ENCODE peak calls at places on chromosomes 12 and 14, in six cellular contexts. B is astrocyte; V is heart right ventricle; D is A549; O is CD8-positive, alpha-beta T cell; G is coronary artery. I is an unnamed sample.

GRCh38 chr12:94644141-94644575 is 6.2 kb downstream of the TMCC3 start:
- DNase-seq in B (peak), V (no peak), D (no peak), O (no peak), G (no peak), I (no peak)

GRCh38 chr12:27781680-27782079 is 1.6 kb upstream of the MANSC4 start:
- DNase-seq in B (no peak), V (no peak), D (no peak), O (no peak), G (no peak), I (no peak)

GRCh38 chr12:62983594-62983993 is 48.6 kb upstream of the PPM1H start:
- DNase-seq in B (no peak), V (no peak), D (peak), O (no peak), G (no peak), I (no peak)

GRCh38 chr12:2482938-2483337 is 311.8 kb upstream of the FKBP4 start:
- DNase-seq in B (no peak), V (no peak), D (no peak), O (no peak), G (no peak), I (no peak)

GRCh38 chr12:96986883-96987523 is 79.9 kb downstream of the NEDD1 start:
- DNase-seq in B (no peak), V (no peak), D (peak), O (no peak), G (no peak), I (no peak)

GRCh38 chr14:66000771-66001170 is 485.4 kb upstream of the CCDC196 start:
- DNase-seq in B (no peak), V (no peak), D (no peak), O (no peak), G (no peak), I (no peak)

GRCh38 chr14:104147346-104148125 is 9.1 kb downstream of the KIF26A start:
- DNase-seq in B (no peak), V (peak), D (no peak), O (no peak), G (no peak), I (no peak)

GRCh38 chr14:64698899-64699298 is 5.3 kb upstream of the PLEKHG3 start:
- DNase-seq in B (no peak), V (no peak), D (peak), O (no peak), G (peak), I (no peak)

GRCh38 chr14:61320806-61321384 is 484 bp upstream of the PRKCH start:
- DNase-seq in B (no peak), V (no peak), D (no peak), O (no peak), G (no peak), I (no peak)

GRCh38 chr14:54172114-54172513 is 215.5 kb upstream of the BMP4 start:
- DNase-seq in B (no peak), V (no peak), D (no peak), O (no peak), G (no peak), I (no peak)

GRCh38 chr12:26750531-26751171 is 82.3 kb downstream of the ITPR2 start:
- DNase-seq in B (no peak), V (no peak), D (no peak), O (no peak), G (no peak), I (no peak)

GRCh38 chr12:4274396-4274959 is 916 bp downstream of the CCND2 start:
- DNase-seq in B (no peak), V (peak), D (no peak), O (no peak), G (no peak), I (no peak)

GRCh38 chr12:19034937-19035336 is 94.6 kb upstream of the PLEKHA5 start:
- DNase-seq in B (no peak), V (no peak), D (no peak), O (no peak), G (no peak), I (no peak)

GRCh38 chr14:54882521-54882920 is 20.1 kb downstream of the GCH1 start:
- DNase-seq in B (no peak), V (no peak), D (no peak), O (no peak), G (no peak), I (no peak)

GRCh38 chr12:131208425-131208824 is 254.7 kb downstream of the ADGRD1 start:
- DNase-seq in B (no peak), V (no peak), D (no peak), O (no peak), G (no peak), I (no peak)

GRCh38 chr12:56338643-56339422 is at the start of gene IL23A:
- DNase-seq in B (peak), V (no peak), D (no peak), O (peak), G (no peak), I (no peak)
- H3K27ac ChIP-seq in B (no peak), V (no peak), D (no peak), O (peak), G (peak), I (no peak)

GRCh38 chr12:6605425-6606330 is 1.5 kb downstream of the CHD4 start:
- DNase-seq in B (peak), V (no peak), D (no peak), O (peak), G (no peak), I (no peak)
- TF ChIP-seq CTCF in B (peak), V (no peak), D (no peak), O (no peak), G (no peak), I (no peak)

DNA sequence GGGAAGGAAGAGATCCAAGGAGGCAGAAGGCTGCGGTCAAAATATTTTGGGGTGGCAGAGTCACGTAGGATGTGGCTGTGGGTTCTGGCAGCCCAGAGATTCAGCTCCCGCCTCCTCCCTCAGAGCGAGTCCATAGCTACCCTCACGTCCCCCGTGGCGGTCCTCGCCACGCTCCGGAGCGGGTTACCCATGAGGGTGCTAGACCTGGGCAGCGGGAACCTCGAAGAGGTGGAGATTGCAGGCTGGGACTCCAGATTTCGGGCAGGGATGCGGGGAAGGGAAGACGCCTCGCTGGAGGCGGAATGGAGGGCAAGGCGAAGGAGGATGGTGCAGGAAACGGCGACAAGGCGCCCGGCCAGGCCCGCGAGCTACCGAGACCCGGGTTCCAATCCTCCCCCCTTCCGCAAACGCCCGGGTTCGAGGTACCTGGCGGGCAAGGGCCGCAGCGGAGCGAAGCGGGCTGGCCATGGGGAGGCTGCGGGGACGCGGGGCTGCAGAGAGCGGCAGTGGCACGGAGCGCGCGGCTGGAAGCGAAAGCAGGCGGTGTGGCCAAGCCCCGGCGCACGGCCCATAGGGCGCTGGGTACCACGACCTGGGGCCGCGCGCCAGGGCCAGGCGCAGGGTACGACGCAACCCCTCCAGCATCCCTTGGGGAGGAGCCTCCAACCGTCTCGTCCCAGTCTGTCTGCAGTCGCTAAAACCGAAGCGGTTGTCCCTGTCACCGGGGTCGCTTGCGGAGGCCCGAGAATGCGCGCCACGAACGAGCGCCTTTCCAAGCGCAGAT is 46.2 kb downstream of the BCAT1 start:
- DNase-seq in B (peak), V (no peak), D (no peak), O (no peak), G (peak), I (no peak)
- H3K27ac ChIP-seq in B (peak), V (peak), D (no peak), O (no peak), G (peak), I (peak)

GRCh38 chr12:24562761-24563392 is 386.0 kb downstream of the BCAT1 start:
- DNase-seq in B (peak), V (peak), D (peak), O (no peak), G (no peak), I (no peak)
- TF ChIP-seq CTCF in B (no peak), V (no peak), D (no peak), O (no peak), G (no peak), I (no peak)

DNA sequence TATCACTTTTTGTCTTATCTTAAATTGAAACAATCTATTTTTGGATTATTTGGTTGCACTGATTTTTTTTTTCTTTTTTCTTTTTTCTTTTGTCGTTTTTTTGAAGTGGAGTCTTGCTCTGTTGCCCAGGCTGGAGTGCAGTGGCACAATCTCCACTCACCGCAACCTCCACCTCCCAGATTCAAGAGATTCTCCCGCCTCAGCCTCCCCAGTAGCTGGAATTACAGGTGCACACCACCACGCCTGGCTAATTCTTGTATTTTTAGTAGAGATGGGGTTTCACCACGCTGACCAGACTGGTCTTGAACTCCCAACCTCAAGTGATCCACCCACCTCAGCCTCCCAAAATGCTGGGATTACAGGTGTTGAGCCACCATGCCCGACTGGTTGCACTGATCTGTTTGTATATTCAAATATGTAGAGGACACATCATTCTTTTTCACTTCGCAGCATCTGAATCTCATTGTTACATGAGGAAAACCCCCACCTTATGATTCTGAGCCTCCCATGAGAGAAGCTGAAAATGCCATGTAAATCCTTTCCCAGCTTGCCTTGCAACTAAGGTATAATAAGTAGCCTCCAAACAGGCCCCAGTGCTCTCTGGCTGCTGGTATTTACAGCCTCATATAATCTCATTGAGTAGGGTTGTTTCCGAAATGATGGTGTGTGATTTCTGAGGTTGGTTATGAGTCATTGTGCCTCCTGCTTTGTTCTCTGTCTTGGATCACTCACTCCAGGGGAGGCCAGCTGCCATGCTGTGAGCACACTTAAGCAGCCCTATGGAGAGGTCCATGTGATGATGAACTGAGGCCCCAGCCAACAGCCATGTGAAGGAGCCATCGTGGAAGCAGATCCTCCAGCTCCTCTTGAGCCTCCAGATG is 5.2 kb upstream of the HSP90B1 start:
- DNase-seq in B (peak), V (no peak), D (peak), O (no peak), G (no peak), I (no peak)
- H3K27ac ChIP-seq in B (peak), V (no peak), D (no peak), O (no peak), G (no peak), I (no peak)

DNA sequence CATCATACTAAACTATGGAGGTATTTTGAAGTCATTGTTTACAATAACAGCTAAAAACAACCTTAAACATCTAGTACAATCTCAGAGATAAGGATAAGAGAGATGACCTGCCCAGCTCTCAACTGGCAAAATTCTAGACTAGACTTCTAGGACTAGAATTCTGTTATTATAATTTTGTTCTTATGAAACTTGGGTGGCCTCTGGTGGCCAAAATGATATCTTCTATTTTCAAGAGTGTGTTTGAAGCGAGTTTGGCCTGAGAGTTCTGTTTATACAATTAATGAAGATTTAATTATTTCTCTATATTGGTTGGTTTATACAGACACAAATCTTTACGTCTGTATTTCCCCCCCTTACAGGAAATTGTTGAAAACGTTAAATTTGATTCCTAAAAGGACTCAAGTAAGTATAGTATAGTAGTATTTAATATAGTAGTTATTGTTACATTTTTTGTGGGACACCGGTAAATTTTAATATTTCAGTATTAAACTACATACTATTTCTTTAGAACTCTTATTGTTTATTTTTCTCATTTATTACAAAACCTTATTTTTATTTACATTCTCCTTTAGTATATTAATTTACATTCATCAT is 6.4 kb downstream of the PPHLN1 start:
- DNase-seq in B (peak), V (no peak), D (peak), O (no peak), G (no peak), I (no peak)
- TF ChIP-seq CTCF in B (peak), V (peak), D (peak), O (peak), G (peak), I (peak)

DNA sequence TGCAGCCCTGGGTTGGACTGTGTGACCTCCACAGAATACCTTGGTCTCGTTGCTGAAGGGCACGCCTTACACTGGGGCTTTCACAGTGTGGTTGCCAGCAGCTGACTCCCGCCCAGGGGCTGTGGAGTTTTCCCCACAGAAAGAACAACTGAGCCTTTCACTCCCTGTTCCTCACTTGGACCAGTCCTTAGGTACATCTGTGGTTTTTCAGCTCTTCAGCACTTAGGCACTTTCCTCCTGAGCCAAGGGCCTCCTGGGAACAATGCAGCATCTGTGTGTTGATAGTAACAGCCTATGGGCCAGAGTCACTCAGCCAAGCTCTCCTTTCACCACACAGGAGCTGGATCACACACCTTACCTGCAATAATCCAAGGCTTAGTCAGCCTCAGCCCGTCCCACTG is 25.0 kb downstream of the ERP27 start:
- DNase-seq in B (no peak), V (peak), D (no peak), O (no peak), G (no peak), I (no peak)
- H3K27ac ChIP-seq in B (no peak), V (no peak), D (no peak), O (no peak), G (peak), I (no peak)

DNA sequence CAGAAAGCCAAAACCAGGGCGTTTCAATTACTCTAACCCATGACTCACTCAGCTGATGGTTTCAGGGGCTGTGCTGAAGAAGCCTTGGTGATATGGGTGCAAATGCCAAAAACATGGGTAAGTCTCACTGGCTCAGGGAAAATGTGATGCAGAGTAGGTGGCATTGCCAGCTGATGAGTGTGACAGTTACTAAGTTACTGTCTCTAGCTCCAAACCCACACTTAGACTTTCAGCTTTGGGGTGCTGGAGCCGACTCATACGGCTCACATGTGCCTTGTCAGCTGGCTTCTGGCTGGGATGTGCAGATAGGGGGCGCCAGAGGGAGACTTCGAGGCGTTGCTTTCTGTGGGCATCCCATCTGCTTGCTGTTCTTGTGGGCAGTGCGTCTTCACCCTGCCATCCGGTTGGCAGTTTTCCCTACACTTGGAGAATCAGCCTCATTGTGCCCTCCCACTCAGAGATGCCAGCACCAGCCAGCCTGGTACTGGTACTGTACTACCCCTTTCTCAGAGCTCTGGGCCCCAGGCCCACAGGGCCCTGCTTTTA is 11.1 kb upstream of the KRT7 start:
- DNase-seq in B (no peak), V (peak), D (peak), O (peak), G (no peak), I (no peak)
- TF ChIP-seq CTCF in B (peak), V (peak), D (peak), O (no peak), G (no peak), I (peak)

GRCh38 chr14:90546767-90547166 is 149.9 kb downstream of the CALM1 start:
- DNase-seq in B (no peak), V (no peak), D (no peak), O (no peak), G (no peak), I (no peak)
- H3K27ac ChIP-seq in B (no peak), V (peak), D (no peak), O (no peak), G (peak), I (peak)

GRCh38 chr12:101166866-101167265 is 43.2 kb downstream of the SLC5A8 start:
- DNase-seq in B (no peak), V (no peak), D (no peak), O (no peak), G (no peak), I (no peak)

GRCh38 chr12:101173197-101173749 is 36.8 kb downstream of the SLC5A8 start:
- DNase-seq in B (no peak), V (no peak), D (no peak), O (no peak), G (no peak), I (no peak)

GRCh38 chr12:101174576-101174975 is 35.5 kb downstream of the SLC5A8 start:
- DNase-seq in B (no peak), V (no peak), D (no peak), O (no peak), G (no peak), I (no peak)

GRCh38 chr12:101168000-101168399 is 42.0 kb downstream of the SLC5A8 start:
- DNase-seq in B (no peak), V (no peak), D (no peak), O (no peak), G (no peak), I (no peak)

DNA sequence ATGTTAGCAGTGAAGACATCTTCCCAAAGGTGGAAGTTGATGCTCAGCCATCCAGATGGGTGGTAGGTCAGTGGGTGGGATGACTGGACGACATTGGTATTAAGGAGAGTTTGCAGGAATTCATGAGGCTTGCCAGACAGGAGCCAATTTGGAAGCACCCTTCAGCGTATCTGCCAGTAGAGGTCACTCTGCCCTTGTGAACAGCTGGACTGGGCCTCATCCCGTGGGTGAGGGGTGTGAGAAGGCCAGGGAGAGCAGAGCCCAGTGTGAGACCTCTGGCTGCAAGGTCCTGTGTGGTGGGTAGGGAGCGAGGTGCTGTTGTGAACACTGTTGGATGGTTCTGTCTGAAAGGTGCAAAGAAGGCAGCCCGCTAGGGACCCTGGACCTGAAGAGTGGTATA is 37.7 kb downstream of the SLC5A8 start:
- DNase-seq in B (no peak), V (no peak), D (peak), O (no peak), G (no peak), I (no peak)
- TF ChIP-seq CTCF in B (peak), V (no peak), D (no peak), O (no peak), G (no peak), I (no peak)

I was measured in thoracic aorta.